ENCODE peak calls at places on chromosomes 2 and 18, in nine cellular contexts. U, M, R, V, H, Y, L, F and C are unnamed samples.

GRCh38 chr2:240926516-240927389 is 20.6 kb downstream of the CROCC2 start:
- DNase-seq in U (no peak), M (no peak), R (no peak), V (peak; percentile 54), H (no peak), Y (no peak), L (peak; percentile 29), F (peak; percentile 13), C (no peak)

GRCh38 chr2:109499549-109499948 is 114.2 kb downstream of the SEPTIN10 start:
- DNase-seq in U (no peak), M (no peak), R (peak; percentile 45), V (no peak), H (no peak), Y (no peak), L (no peak), F (no peak), C (no peak)

GRCh38 chr2:22628183-22628582 is 756.8 kb upstream of the KLHL29 start:
- DNase-seq in U (no peak), M (no peak), R (no peak), V (no peak), H (no peak), Y (no peak), L (no peak), F (no peak), C (no peak)

GRCh38 chr18:61972389-61973264 is 79.8 kb upstream of the RNF152 start:
- DNase-seq in U (peak; percentile 49), M (no peak), R (no peak), V (no peak), H (no peak), Y (no peak), L (no peak), F (no peak), C (no peak)

GRCh38 chr18:11500153-11501122 is 109.0 kb upstream of the SLC35G4 start:
- DNase-seq in U (peak; percentile 89), M (no peak), R (peak; percentile 87), V (peak; percentile 98), H (no peak), Y (peak; percentile 1), L (peak; percentile 95), F (peak; percentile 100), C (no peak)

GRCh38 chr18:79876497-79876896 is 75.0 kb downstream of the SLC66A2 start:
- DNase-seq in U (no peak), M (no peak), R (no peak), V (no peak), H (no peak), Y (no peak), L (no peak), F (no peak), C (no peak)

GRCh38 chr2:227180770-227181169 is 16.3 kb downstream of the COL4A3 start:
- DNase-seq in U (no peak), M (no peak), R (no peak), V (no peak), H (no peak), Y (no peak), L (no peak), F (no peak), C (no peak)

GRCh38 chr2:88874063-88874657 is 182.7 kb downstream of the RPIA start:
- DNase-seq in U (peak; percentile 63), M (no peak), R (peak; percentile 68), V (peak; percentile 35), H (no peak), Y (peak; percentile 14), L (peak; percentile 77), F (peak; percentile 40), C (no peak)

GRCh38 chr18:63292844-63293683 is 26.5 kb downstream of the BCL2 start:
- DNase-seq in U (peak; percentile 65), M (no peak), R (no peak), V (no peak), H (no peak), Y (peak; percentile 66), L (no peak), F (no peak), C (peak; percentile 42)

GRCh38 chr2:46335404-46335965 is 38.3 kb downstream of the EPAS1 start:
- DNase-seq in U (no peak), M (no peak), R (peak; percentile 48), V (peak; percentile 73), H (no peak), Y (no peak), L (peak; percentile 93), F (peak; percentile 72), C (no peak)

GRCh38 chr2:3827673-3828575 is 124.5 kb downstream of the DCDC2C start:
- DNase-seq in U (peak; percentile 21), M (no peak), R (peak; percentile 28), V (no peak), H (no peak), Y (no peak), L (peak; percentile 37), F (no peak), C (peak; percentile 47)

GRCh38 chr2:127671557-127672302 is 3.6 kb downstream of the LIMS2 start:
- DNase-seq in U (no peak), M (no peak), R (no peak), V (no peak), H (no peak), Y (no peak), L (no peak), F (no peak), C (no peak)

GRCh38 chr2:145411493-145411892 is 891.6 kb upstream of the ZEB2 start:
- DNase-seq in U (peak; percentile 63), M (no peak), R (no peak), V (no peak), H (no peak), Y (peak; percentile 12), L (no peak), F (no peak), C (peak; percentile 3)

GRCh38 chr18:58998421-58999203 is 133.9 kb downstream of the ZNF532 start:
- DNase-seq in U (no peak), M (peak; percentile 42), R (peak; percentile 69), V (peak; percentile 74), H (no peak), Y (no peak), L (peak; percentile 91), F (peak; percentile 87), C (no peak)

GRCh38 chr18:59963229-59963628 is 63.4 kb downstream of the PMAIP1 start:
- DNase-seq in U (no peak), M (no peak), R (no peak), V (no peak), H (no peak), Y (no peak), L (no peak), F (no peak), C (no peak)

GRCh38 chr2:113141451-113141850 is 14.1 kb downstream of the IL1RN start:
- DNase-seq in U (no peak), M (no peak), R (no peak), V (no peak), H (no peak), Y (no peak), L (no peak), F (no peak), C (no peak)

GRCh38 chr18:11005528-11005927 is 143.8 kb downstream of the PIEZO2 start:
- DNase-seq in U (peak; percentile 32), M (no peak), R (peak; percentile 1), V (peak; percentile 61), H (peak; percentile 56), Y (no peak), L (peak; percentile 86), F (peak; percentile 60), C (no peak)

GRCh38 chr2:127638361-127639110 is 7.4 kb upstream of the GPR17 start:
- DNase-seq in U (no peak), M (peak; percentile 49), R (peak; percentile 27), V (no peak), H (no peak), Y (no peak), L (peak; percentile 20), F (no peak), C (no peak)

GRCh38 chr2:24971550-24972314 is at the start of gene DNAJC27:
- DNase-seq in U (peak; percentile 99), M (peak; percentile 96), R (peak; percentile 98), V (peak; percentile 98), H (peak; percentile 97), Y (peak; percentile 95), L (peak; percentile 98), F (peak; percentile 97), C (peak; percentile 96)
- TF ChIP-seq CTCF in U (no peak), M (no peak), R (no peak), V (no peak), H (no peak), Y (no peak), L (no peak), F (no peak), C (no peak)

DNA sequence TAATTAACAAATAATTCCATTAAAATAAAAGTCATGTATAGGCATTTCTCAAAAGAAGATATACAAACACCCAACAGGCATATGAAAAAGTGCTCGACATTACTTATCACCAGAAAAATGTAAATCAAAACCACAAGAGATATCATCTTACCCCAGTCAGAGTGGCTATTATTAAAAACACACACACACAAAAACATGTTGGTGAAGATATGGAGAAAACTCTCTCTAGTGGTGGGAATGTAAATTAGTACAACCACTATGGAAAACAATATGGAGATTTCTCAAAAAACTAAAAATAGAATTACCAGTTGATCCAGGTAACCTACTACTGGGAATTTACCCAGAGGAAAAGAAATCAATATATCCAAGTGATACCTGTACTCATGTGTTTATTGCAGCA is 966.3 kb upstream of the POU3F3 start:
- DNase-seq in U (no peak), M (no peak), R (no peak), V (no peak), H (no peak), Y (no peak), L (no peak), F (peak; percentile 32), C (no peak)
- TF ChIP-seq CTCF in U (no peak), M (no peak), R (no peak), V (no peak), H (no peak), Y (no peak), L (no peak), F (no peak), C (no peak)

GRCh38 chr2:54099834-54100595 is 15.4 kb upstream of the ACYP2 start:
- DNase-seq in U (peak; percentile 59), M (no peak), R (no peak), V (no peak), H (no peak), Y (no peak), L (no peak), F (no peak), C (no peak)

GRCh38 chr2:54100772-54101171 is 14.6 kb upstream of the ACYP2 start:
- DNase-seq in U (no peak), M (no peak), R (no peak), V (no peak), H (no peak), Y (no peak), L (no peak), F (no peak), C (no peak)

GRCh38 chr2:54107455-54107764 is 8.0 kb upstream of the ACYP2 start:
- DNase-seq in U (no peak), M (no peak), R (no peak), V (no peak), H (no peak), Y (no peak), L (no peak), F (no peak), C (no peak)

GRCh38 chr2:54106631-54107454 is 8.6 kb upstream of the ACYP2 start:
- DNase-seq in U (peak; percentile 60), M (no peak), R (peak; percentile 66), V (peak; percentile 50), H (no peak), Y (peak; percentile 12), L (peak; percentile 76), F (peak; percentile 43), C (peak; percentile 25)

GRCh38 chr2:54103454-54104314 is 11.7 kb upstream of the ACYP2 start:
- DNase-seq in U (peak; percentile 46), M (peak; percentile 56), R (peak; percentile 84), V (peak; percentile 79), H (no peak), Y (no peak), L (peak; percentile 87), F (peak; percentile 63), C (peak; percentile 25)
- TF ChIP-seq CTCF in U (no peak), M (no peak), R (no peak), V (peak; percentile 3), H (no peak), Y (no peak), L (no peak), F (no peak), C (no peak)

GRCh38 chr2:70923378-70924015 is 12.2 kb upstream of the ATP6V1B1 start:
- DNase-seq in U (peak; percentile 31), M (no peak), R (no peak), V (no peak), H (no peak), Y (no peak), L (peak; percentile 17), F (no peak), C (no peak)
- TF ChIP-seq CTCF in U (peak; percentile 14), M (no peak), R (no peak), V (peak; percentile 3), H (no peak), Y (peak; percentile 3), L (peak; percentile 28), F (no peak), C (peak; percentile 30)